ENCODE peak calls at places on chromosomes 6 and 20, in eight cellular contexts. E is neuronal stem cell; Y is nucleus accumbens; B is sciatic nerve; K is stimulated activated CD8-positive, alpha-beta memory T cell treated with anti-CD3 and anti-CD28 coated beads, Interleukin-2, amount 100 ng/mL, for 48 hours; X is LoVo; F is lower leg skin; M is Jurkat, Clone E6-1. O is an unnamed sample.

GRCh38 chr6:131877999-131878789 is 70.4 kb downstream of the ENPP1 start:
- DNase-seq in X (no peak), K (no peak), Y (no peak), M (no peak), B (no peak), E (no peak), F (no peak), O (no peak)

GRCh38 chr6:11349880-11350279 is 117.4 kb upstream of the NEDD9 start:
- DNase-seq in M (no peak), Y (no peak), K (no peak), X (no peak), F (no peak), B (no peak), E (no peak), O (no peak)

GRCh38 chr6:92297101-92297500 is 1122.3 kb downstream of the EPHA7 start:
- DNase-seq in X (no peak), B (no peak), M (no peak), Y (no peak), F (no peak), K (no peak), E (no peak), O (no peak)

GRCh38 chr6:143015300-143015706 is 45.4 kb upstream of the AIG1 start:
- DNase-seq in B (no peak), X (no peak), F (no peak), Y (no peak), E (no peak), M (no peak), K (no peak), O (no peak)

GRCh38 chr20:41307021-41307420 is 10.5 kb downstream of the ZHX3 start:
- DNase-seq in K (no peak), Y (no peak), F (no peak), B (no peak), M (no peak), X (no peak), E (no peak), O (no peak)

GRCh38 chr6:30679765-30680535 is 6.5 kb downstream of the PPP1R18 start:
- DNase-seq in B (no peak), K (no peak), X (no peak), E (no peak), Y (no peak), F (no peak), M (no peak), O (no peak)

GRCh38 chr6:157433678-157434081 is 52.7 kb downstream of the ZDHHC14 start:
- DNase-seq in Y (no peak), X (no peak), B (no peak), M (no peak), K (no peak), F (no peak), E (no peak), O (no peak)

GRCh38 chr20:46648903-46649649 is 2.2 kb downstream of the SLC13A3 start:
- DNase-seq in X (no peak), M (peak; percentile 4), B (no peak), F (no peak), K (no peak), Y (no peak), E (no peak), O (no peak)

GRCh38 chr6:153949606-153950005 is 89.4 kb upstream of the OPRM1 start:
- DNase-seq in X (no peak), E (no peak), K (no peak), M (no peak), B (no peak), Y (no peak), F (no peak), O (no peak)

GRCh38 chr6:161545741-161546140 is 271.9 kb upstream of the AGPAT4 start:
- DNase-seq in E (no peak), Y (no peak), B (no peak), K (no peak), M (no peak), F (no peak), X (no peak), O (no peak)

GRCh38 chr6:170031096-170031471 is 259.8 kb downstream of the DLL1 start:
- DNase-seq in F (no peak), K (no peak), X (no peak), M (no peak), E (no peak), Y (no peak), B (peak; percentile 26), O (no peak)

GRCh38 chr20:62243906-62244515 is 5.7 kb downstream of the OSBPL2 start:
- DNase-seq in M (no peak), K (no peak), X (no peak), E (no peak), F (no peak), Y (no peak), B (no peak), O (no peak)

GRCh38 chr6:96466149-96466863 is 55.3 kb upstream of the UFL1 start:
- DNase-seq in B (no peak), Y (no peak), F (no peak), K (no peak), M (no peak), X (no peak), E (no peak), O (no peak)

GRCh38 chr20:21019831-21020655 is 86.1 kb downstream of the LINC00237 start:
- DNase-seq in X (no peak), Y (no peak), K (no peak), F (no peak), M (no peak), B (no peak), E (peak; percentile 50), O (no peak)

GRCh38 chr6:166937716-166938115 is 18.6 kb downstream of the RNASET2 start:
- DNase-seq in K (no peak), Y (no peak), B (no peak), E (no peak), X (no peak), F (no peak), M (no peak), O (no peak)

GRCh38 chr20:44083220-44083933 is 103.6 kb downstream of the JPH2 start:
- DNase-seq in M (no peak), K (no peak), B (no peak), X (no peak), Y (no peak), E (no peak), F (no peak), O (no peak)

GRCh38 chr20:37316116-37316774 is 26.8 kb downstream of the MANBAL start:
- DNase-seq in B (no peak), E (no peak), Y (no peak), K (no peak), F (no peak), X (no peak), M (peak; percentile 93), O (peak; percentile 61)

GRCh38 chr6:63521475-63522210 is 50.6 kb upstream of the LOC128125822 start:
- DNase-seq in F (no peak), M (no peak), Y (no peak), K (no peak), E (no peak), X (no peak), B (no peak), O (no peak)

GRCh38 chr6:98880486-98880885 is 46.1 kb downstream of the POU3F2 start:
- DNase-seq in F (no peak), M (peak; percentile 17), K (no peak), Y (no peak), B (no peak), E (no peak), X (no peak), O (no peak)

GRCh38 chr20:32846852-32847251 is 11.9 kb upstream of the EFCAB8 start:
- DNase-seq in B (no peak), X (no peak), Y (no peak), F (no peak), E (no peak), M (no peak), K (no peak), O (no peak)

GRCh38 chr6:14665827-14666724 is 548.5 kb downstream of the CD83 start:
- DNase-seq in K (peak; percentile 51), Y (no peak), E (no peak), X (no peak), B (no peak), F (peak; percentile 33), M (no peak), O (no peak)

O was measured in GM12892.